ENCODE peak calls at places on chromosomes 4 and X, in four cellular contexts. S is WERI-Rb-1; G is cerebellar cortex; W is stimulated activated CD4-positive, alpha-beta T cell treated with anti-CD3 and anti-CD28 coated beads, Interleukin-1b, Interleukin-23, amount 100 ng/mL, for 24 hours. O is an unnamed sample.

GRCh38 chr4:68864438-68865177 is 48.8 kb downstream of the UGT2B10 start:
- DNase-seq in S (no peak), W (no peak), G (no peak), O (no peak)

GRCh38 chr4:126223784-126224407 is 909.1 kb downstream of the FAT4 start:
- DNase-seq in G (peak), S (no peak), W (no peak), O (no peak)

GRCh38 chrX:129613596-129613995 is 41.2 kb downstream of the APLN start:
- DNase-seq in G (no peak), W (no peak), S (no peak), O (no peak)

GRCh38 chrX:49203536-49203935 is 3.5 kb upstream of the SYP start:
- DNase-seq in W (no peak), G (peak), S (no peak), O (peak)

GRCh38 chrX:124300412-124300811 is 32.0 kb upstream of the TEX13D start:
- DNase-seq in G (no peak), S (no peak), W (no peak), O (no peak)

GRCh38 chrX:130401415-130402210 is at the start of gene RBMX2:
- DNase-seq in W (peak), S (peak), G (peak), O (peak)

GRCh38 chr4:125676583-125676982 is 361.8 kb downstream of the FAT4 start:
- DNase-seq in G (no peak), W (no peak), S (no peak), O (no peak)

GRCh38 chr4:16043820-16044554 is 39.8 kb downstream of the PROM1 start:
- DNase-seq in G (no peak), S (peak), W (no peak), O (no peak)

GRCh38 chrX:13048265-13048664 is 3.8 kb upstream of the FAM9C start:
- DNase-seq in S (no peak), G (no peak), W (no peak), O (no peak)

O was measured in G401.